ENCODE peak calls at places on chromosomes 3 and 15, in four cellular contexts. W is GM12878, R is HepG2, C is H1. T is an unnamed sample.

GRCh38 chr3:100047455-100048141 is 66.7 kb downstream of the FILIP1L start:
- DNase-seq in W (peak; percentile 77), R (peak; percentile 86), C (no peak), T (no peak)

GRCh38 chr15:95121191-95121590 is 889.8 kb downstream of the MCTP2 start:
- DNase-seq in W (no peak), R (no peak), C (no peak), T (no peak)

GRCh38 chr3:62797129-62797528 is 78.1 kb downstream of the CADPS start:
- DNase-seq in W (no peak), R (no peak), C (no peak), T (no peak)

GRCh38 chr3:104635872-104636580 is 730.7 kb upstream of the ALCAM start:
- DNase-seq in W (no peak), R (no peak), C (no peak), T (no peak)

GRCh38 chr3:129606522-129607390 is at the start of gene PLXND1:
- DNase-seq in W (no peak), R (no peak), C (peak; percentile 78), T (no peak)

GRCh38 chr15:67542462-67543347 is at the start of gene MAP2K5:
- DNase-seq in W (no peak), R (peak; percentile 48), C (peak; percentile 87), T (no peak)

GRCh38 chr3:158808697-158809096 is 6.8 kb downstream of the MFSD1 start:
- DNase-seq in W (no peak), R (no peak), C (no peak), T (no peak)

GRCh38 chr3:78041486-78041885 is 1001.6 kb downstream of the ROBO2 start:
- DNase-seq in W (no peak), R (no peak), C (no peak), T (no peak)

GRCh38 chr15:60074181-60074885 is 70.2 kb downstream of the FOXB1 start:
- DNase-seq in W (no peak), R (no peak), C (no peak), T (no peak)

GRCh38 chr3:33360136-33360825 is 79.9 kb downstream of the UBP1 start:
- DNase-seq in W (no peak), R (peak; percentile 41), C (no peak), T (no peak)

GRCh38 chr15:22979069-22979698 is 984 bp downstream of the CYFIP1 start:
- DNase-seq in W (no peak), R (peak; percentile 36), C (peak; percentile 69), T (no peak)

GRCh38 chr3:10697918-10698317 is 118.1 kb upstream of the SLC6A11 start:
- DNase-seq in W (no peak), R (no peak), C (no peak), T (no peak)

GRCh38 chr3:9398715-9399708 is 1.6 kb downstream of the SETD5 start:
- DNase-seq in W (no peak), R (peak; percentile 62), C (no peak), T (no peak)

GRCh38 chr3:30426319-30426993 is 179.9 kb upstream of the TGFBR2 start:
- DNase-seq in W (no peak), R (no peak), C (no peak), T (no peak)

GRCh38 chr3:187951452-187952190 is 202.3 kb upstream of the LPP start:
- DNase-seq in W (no peak), R (no peak), C (no peak), T (no peak)

GRCh38 chr3:144272715-144273114 is 301.1 kb downstream of the DIPK2A start:
- DNase-seq in W (no peak), R (no peak), C (no peak), T (no peak)

GRCh38 chr3:146466596-146466995 is 2.8 kb downstream of the PLSCR2 start:
- DNase-seq in W (no peak), R (no peak), C (no peak), T (no peak)

GRCh38 chr3:151964768-151965167 is 91.3 kb downstream of the SUCNR1 start:
- DNase-seq in W (no peak), R (no peak), C (no peak), T (no peak)

GRCh38 chr15:34514251-34514760 is 69.1 kb downstream of the GOLGA8B start:
- DNase-seq in W (no peak), R (no peak), C (peak; percentile 80), T (no peak)

GRCh38 chr15:20351448-20351961 is 190.1 kb downstream of the GOLGA6L6 start:
- DNase-seq in W (no peak), R (no peak), C (no peak), T (no peak)

GRCh38 chr3:61945657-61946056 is 384.3 kb downstream of the PTPRG start:
- DNase-seq in W (no peak), R (no peak), C (no peak), T (no peak)

GRCh38 chr3:49295489-49296058 is 18.5 kb upstream of the C3orf62 start:
- DNase-seq in W (no peak), R (peak; percentile 35), C (no peak), T (peak; percentile 6)

GRCh38 chr3:62982795-62983455 is 107.7 kb upstream of the CADPS start:
- DNase-seq in W (no peak), R (no peak), C (no peak), T (peak; percentile 52)

GRCh38 chr15:74821091-74821789 is 5.2 kb upstream of the CPLX3 start:
- DNase-seq in W (peak; percentile 45), R (no peak), C (no peak), T (no peak)

GRCh38 chr15:75661041-75661778 is 13.5 kb downstream of the SNX33 start:
- DNase-seq in W (no peak), R (peak; percentile 45), C (peak; percentile 64), T (no peak)

GRCh38 chr15:82108489-82109078 is 62.8 kb upstream of the MEX3B start:
- DNase-seq in W (no peak), R (peak; percentile 23), C (peak; percentile 99), T (peak; percentile 32)
- TF ChIP-seq SUZ12 in W (no peak), R (no peak), C (no peak), T (no peak)

GRCh38 chr3:67601919-67602608 is 52.3 kb downstream of the SUCLG2 start:
- DNase-seq in W (no peak), R (no peak), C (no peak), T (no peak)
- H3K4me1 ChIP-seq in W (peaks cover 3% of the 10 kb centered on the region), R (peaks cover under 1% of the 10 kb centered on the region), C (no peaks in the 10 kb centered on the region), T (no peaks in the 10 kb centered on the region)

GRCh38 chr3:23607184-23607847 is 198.4 kb upstream of the UBE2E1 start:
- DNase-seq in W (no peak), R (no peak), C (no peak), T (no peak)

GRCh38 chr3:23615068-23615467 is 190.7 kb upstream of the UBE2E1 start:
- DNase-seq in W (no peak), R (no peak), C (peak; percentile 39), T (no peak)

GRCh38 chr3:23612296-23612891 is 193.4 kb upstream of the UBE2E1 start:
- DNase-seq in W (no peak), R (no peak), C (peak; percentile 37), T (no peak)

GRCh38 chr3:23608650-23609049 is 197.1 kb upstream of the UBE2E1 start:
- DNase-seq in W (no peak), R (no peak), C (no peak), T (no peak)

GRCh38 chr3:23611737-23612295 is 193.9 kb upstream of the UBE2E1 start:
- DNase-seq in W (no peak), R (no peak), C (peak; percentile 44), T (no peak)
- TF ChIP-seq SUZ12 in W (no peak), R (no peak), C (no peak), T (no peak)

GRCh38 chr3:46946416-46946815 is 30.1 kb downstream of the CCDC12 start:
- DNase-seq in W (no peak), R (no peak), C (no peak), T (no peak)

GRCh38 chr3:46944191-46944590 is 32.4 kb downstream of the CCDC12 start:
- DNase-seq in W (no peak), R (peak; percentile 39), C (no peak), T (no peak)

GRCh38 chr3:46942079-46942478 is 34.5 kb downstream of the CCDC12 start:
- DNase-seq in W (no peak), R (no peak), C (no peak), T (no peak)

GRCh38 chr3:46942481-46943236 is 33.9 kb downstream of the CCDC12 start:
- DNase-seq in W (no peak), R (no peak), C (no peak), T (no peak)

DNA sequence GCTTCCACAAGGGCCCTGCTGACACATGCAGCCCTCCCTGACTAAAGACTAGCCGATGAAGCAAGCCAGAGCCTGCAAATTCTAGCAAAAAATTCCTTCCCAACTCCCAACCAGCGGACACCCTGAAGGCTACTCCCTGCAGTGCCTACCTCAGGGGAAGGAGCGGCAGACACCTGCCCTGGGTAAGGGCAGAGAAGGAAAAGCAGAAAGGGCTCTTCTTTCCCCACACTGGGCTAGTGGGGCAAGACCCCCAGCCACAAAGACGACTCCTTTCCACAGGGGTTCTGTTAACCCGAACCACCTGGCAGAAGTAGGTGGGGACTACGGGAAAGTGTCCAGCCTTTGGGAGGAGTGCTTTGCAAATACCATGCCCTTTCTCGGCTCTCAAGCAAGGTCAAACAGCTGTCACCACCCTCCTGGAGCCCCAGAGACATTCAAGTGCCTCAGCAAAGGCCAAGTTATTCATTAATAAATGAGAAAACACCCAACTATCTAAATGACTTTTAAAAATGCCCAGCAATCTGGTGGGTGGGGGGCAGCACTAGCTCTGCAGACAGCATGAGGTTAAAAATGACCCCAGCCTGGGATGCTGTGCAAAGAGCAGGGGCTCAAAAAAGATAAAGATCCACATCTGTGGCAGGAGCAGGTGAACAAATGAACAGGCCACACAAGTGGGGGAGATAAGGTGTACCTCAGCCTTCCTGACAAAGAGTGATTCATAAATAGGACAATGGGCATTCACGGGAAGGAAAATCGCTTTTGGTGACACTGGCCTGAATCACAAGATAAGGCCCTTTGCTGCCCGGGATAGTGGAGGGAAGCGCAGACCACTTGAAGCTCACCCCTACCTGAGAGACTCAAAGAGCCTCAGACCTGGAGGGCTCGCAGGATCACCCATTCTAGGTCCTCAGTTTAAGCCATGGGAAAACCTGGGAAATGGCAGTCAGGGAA is 33.0 kb downstream of the CCDC12 start:
- DNase-seq in W (no peak), R (peak; percentile 94), C (no peak), T (no peak)
- H3K4me1 ChIP-seq in W (peaks cover 31% of the 10 kb centered on the region), R (peaks cover 100% of the 10 kb centered on the region), C (peaks cover 7% of the 10 kb centered on the region), T (peaks cover 22% of the 10 kb centered on the region)

GRCh38 chr15:61929452-61929851 is 130.8 kb downstream of the VPS13C start:
- DNase-seq in W (no peak), R (no peak), C (no peak), T (no peak)
- TF ChIP-seq SUZ12 in W (no peak), R (no peak), C (no peak), T (no peak)

T was measured in NT2/D1.